ENCODE peak calls at places on chromosomes 4 and X, in nine cellular contexts. G is tibial nerve, T is HepG2, P is A549, U is sigmoid colon, E is SK-N-SH, A is stomach, X is transverse colon, B is H1. R is an unnamed sample.
A peak's percentile ranks its signal among the peaks of the same experiment; 100 is the strongest.

GRCh38 chrX:40392599-40392998 is 188.2 kb upstream of the ATP6AP2 start:
- DNase-seq in U (no peak), X (no peak), P (no peak), B (no peak), T (no peak), E (no peak), A (no peak), G (no peak), R (no peak)

GRCh38 chr4:85821688-85822087 is 346.7 kb downstream of the ARHGAP24 start:
- DNase-seq in G (no peak), E (no peak), P (no peak), T (no peak), A (no peak), U (no peak), B (no peak), X (no peak), R (no peak)

GRCh38 chrX:110532527-110532926 is 173.9 kb downstream of the RTL9 start:
- DNase-seq in P (no peak), X (no peak), G (no peak), E (no peak), T (no peak), U (no peak), A (no peak), B (no peak), R (no peak)

GRCh38 chr4:56215901-56216300 is 171.4 kb downstream of the AASDH start:
- DNase-seq in P (peak; percentile 9), E (peak; percentile 17), T (no peak), G (no peak), X (peak; percentile 72), A (peak; percentile 47), B (no peak), U (no peak), R (no peak)

GRCh38 chrX:40471965-40472648 is 108.7 kb upstream of the ATP6AP2 start:
- DNase-seq in P (no peak), E (peak; percentile 38), U (peak; percentile 68), B (peak; percentile 50), T (peak; percentile 35), A (peak; percentile 38), G (peak; percentile 7), X (peak; percentile 37), R (peak; percentile 42)

GRCh38 chrX:134623293-134624045 is 34.8 kb downstream of the PLAC1 start:
- DNase-seq in X (no peak), U (no peak), T (no peak), B (no peak), E (no peak), A (no peak), G (no peak), P (no peak), R (no peak)

GRCh38 chr4:151852202-151852601 is 91.4 kb upstream of the GATB start:
- DNase-seq in U (no peak), A (no peak), X (no peak), T (no peak), E (no peak), P (no peak), G (no peak), B (no peak), R (no peak)

GRCh38 chr4:35772291-35772690 is 472.0 kb downstream of the ARAP2 start:
- DNase-seq in P (no peak), G (no peak), A (no peak), U (no peak), T (no peak), E (no peak), X (no peak), B (no peak), R (no peak)

GRCh38 chr4:118964891-118965411 is 76.3 kb downstream of the SYNPO2 start:
- DNase-seq in B (no peak), P (no peak), A (no peak), U (no peak), G (no peak), E (no peak), T (no peak), X (no peak), R (peak; percentile 60)

GRCh38 chr4:123600426-123600825 is 203.8 kb downstream of the SPRY1 start:
- DNase-seq in P (no peak), B (no peak), A (no peak), T (no peak), U (no peak), G (no peak), X (no peak), E (no peak), R (no peak)

GRCh38 chr4:1345905-1346780 is 865 bp upstream of the UVSSA start:
- DNase-seq in T (peak; percentile 34), P (peak; percentile 24), U (peak; percentile 84), B (peak; percentile 59), X (peak; percentile 54), A (peak; percentile 42), G (peak; percentile 18), E (peak; percentile 85), R (peak; percentile 67)

GRCh38 chr4:110195561-110196205 is 2.7 kb downstream of the ELOVL6 start:
- DNase-seq in E (no peak), X (no peak), A (no peak), G (no peak), U (no peak), B (no peak), T (no peak), P (peak; percentile 7), R (no peak)

GRCh38 chrX:75210602-75211001 is 54.5 kb upstream of the ABCB7 start:
- DNase-seq in T (no peak), G (no peak), U (no peak), X (no peak), A (no peak), B (no peak), P (no peak), E (no peak), R (no peak)

GRCh38 chrX:124338733-124339514 is 6.5 kb downstream of the TEX13D start:
- DNase-seq in T (no peak), E (no peak), X (no peak), U (no peak), A (no peak), G (no peak), P (no peak), B (no peak), R (no peak)

GRCh38 chrX:110170029-110170428 is 147.9 kb downstream of the AMMECR1 start:
- DNase-seq in B (no peak), T (no peak), G (no peak), X (no peak), E (no peak), P (no peak), U (no peak), A (no peak), R (no peak)

GRCh38 chr4:47528651-47529050 is 43.6 kb downstream of the ATP10D start:
- DNase-seq in X (no peak), B (no peak), A (no peak), U (no peak), P (no peak), G (no peak), T (no peak), E (no peak), R (no peak)
- H3K4me1 ChIP-seq in X (peaks cover 4% of the 10 kb centered on the region), B (no peaks in the 10 kb centered on the region), A (peaks cover 8% of the 10 kb centered on the region), U (no peaks in the 10 kb centered on the region), P (peaks cover 29% of the 10 kb centered on the region), G (no peaks in the 10 kb centered on the region), T (no peaks in the 10 kb centered on the region), E (peaks cover 4% of the 10 kb centered on the region), R (peaks cover 2% of the 10 kb centered on the region)

GRCh38 chr4:24689212-24689611 is 104.9 kb upstream of the DHX15 start:
- DNase-seq in E (no peak), G (no peak), B (no peak), T (no peak), U (no peak), A (no peak), P (no peak), X (no peak), R (no peak)

GRCh38 chr4:24688453-24688852 is 104.1 kb upstream of the DHX15 start:
- DNase-seq in T (no peak), E (no peak), U (no peak), G (no peak), P (no peak), B (no peak), X (no peak), A (no peak), R (no peak)

GRCh38 chr4:24693636-24694035 is 101.7 kb upstream of the SOD3 start:
- DNase-seq in T (no peak), B (no peak), X (no peak), P (no peak), A (no peak), U (no peak), E (no peak), G (no peak), R (no peak)

GRCh38 chr4:24686866-24687672 is 102.7 kb upstream of the DHX15 start:
- DNase-seq in P (peak; percentile 14), X (peak; percentile 66), B (peak; percentile 88), A (peak; percentile 66), U (no peak), E (peak; percentile 26), T (peak; percentile 17), G (peak; percentile 23), R (no peak)

DNA sequence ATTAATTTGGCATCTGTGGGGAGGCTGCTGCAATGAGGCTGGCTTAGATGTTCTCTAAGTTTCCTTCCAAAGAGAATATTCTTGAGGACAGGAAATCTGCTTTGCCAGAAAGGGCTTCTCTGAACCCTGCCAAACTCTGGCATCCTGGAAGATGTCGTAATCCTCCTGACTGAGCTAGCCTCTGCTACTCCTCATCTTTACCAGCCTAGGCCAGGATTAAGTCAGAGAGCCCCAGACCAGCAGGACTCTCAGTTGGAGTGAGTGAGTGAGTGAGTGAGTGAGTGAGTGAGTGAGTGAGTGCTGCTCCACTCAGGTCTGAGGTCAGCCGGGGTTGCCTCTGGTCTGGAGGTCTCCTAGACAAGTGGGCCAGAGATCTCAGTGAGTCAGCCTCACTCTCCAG is 104.9 kb upstream of the SOD3 start:
- DNase-seq in E (no peak), G (no peak), B (no peak), U (no peak), T (no peak), P (no peak), A (no peak), X (no peak), R (no peak)
- TF ChIP-seq EP300 in E (no peak), G (no peak), B (no peak), U (no peak), T (no peak), P (no peak), A (no peak), X (no peak), R (no peak)

DNA sequence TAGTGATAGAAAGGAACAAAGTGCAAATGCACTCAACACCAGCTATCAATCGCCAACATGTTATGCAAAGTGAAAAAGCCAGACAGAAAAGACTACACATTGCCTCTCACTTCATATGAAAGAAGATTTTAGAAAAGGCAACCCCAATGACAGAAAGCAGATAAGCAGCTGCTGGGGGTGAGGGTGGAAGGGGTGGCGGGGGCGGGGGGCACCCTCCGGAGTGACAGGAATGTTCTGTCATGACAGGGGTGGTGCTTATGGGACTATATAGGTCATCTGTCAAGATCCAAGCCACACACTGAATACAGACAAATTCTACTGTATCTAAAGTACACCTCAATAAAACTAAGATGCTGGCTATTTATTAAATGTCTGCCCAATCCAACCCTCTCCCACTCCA is 10.7 kb downstream of the WDR1 start:
- DNase-seq in U (no peak), G (no peak), B (no peak), T (no peak), P (no peak), X (no peak), A (no peak), E (no peak), R (no peak)
- H3K4me1 ChIP-seq in U (no peaks in the 10 kb centered on the region), G (peaks cover 7% of the 10 kb centered on the region), B (peaks cover 10% of the 10 kb centered on the region), T (peaks cover 60% of the 10 kb centered on the region), P (peaks cover 50% of the 10 kb centered on the region), X (peaks cover 75% of the 10 kb centered on the region), A (peaks cover 84% of the 10 kb centered on the region), E (peaks cover 22% of the 10 kb centered on the region), R (peaks cover 43% of the 10 kb centered on the region)

DNA sequence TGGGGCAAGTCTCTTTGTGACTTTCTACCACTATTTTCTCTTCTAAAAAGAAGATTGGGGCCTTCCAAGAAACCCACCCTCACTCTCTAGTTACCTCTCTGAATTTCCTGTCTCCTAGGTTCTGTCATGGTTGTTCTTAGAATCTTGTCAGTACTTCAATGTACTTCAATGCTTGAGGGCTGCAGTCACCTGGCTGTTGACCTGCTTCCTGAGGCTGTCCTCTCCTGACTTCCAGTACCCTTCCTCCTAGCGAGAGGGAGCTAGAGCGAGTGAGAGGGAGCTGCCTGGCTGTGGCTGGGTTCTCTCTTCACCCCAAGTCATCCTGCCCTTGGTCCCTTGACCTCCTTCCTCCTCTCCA is 17.7 kb downstream of the CD99L2 start:
- DNase-seq in E (no peak), X (no peak), T (no peak), P (no peak), A (no peak), U (no peak), B (no peak), G (no peak), R (no peak)
- TF ChIP-seq EP300 in E (no peak), X (no peak), T (no peak), P (no peak), A (no peak), U (no peak), B (no peak), G (no peak), R (no peak)